ENCODE peak calls at places on chromosomes 3 and 15, in nine cellular contexts. Z is NCI-H1694 treated with DMSO at 0.1 percent for 48 hours; Q is mesothelial cell of epicardium; G is IMR-90; E is body of pancreas; I is H7; M is right cardiac atrium; C is effector memory CD8-positive, alpha-beta T cell; R is cardiac muscle cell. U is an unnamed sample.

GRCh38 chr15:89740137-89740536 is 10.9 kb downstream of the MESP1 start:
- DNase-seq in Z (peak; percentile 63), Q (peak; percentile 69), G (peak; percentile 71), E (peak; percentile 64), I (peak; percentile 86), M (no peak), C (peak; percentile 66), R (peak; percentile 83), U (no peak)

GRCh38 chr15:78811124-78811824 is at the start of gene ADAMTS7:
- DNase-seq in Z (no peak), Q (peak; percentile 86), G (peak; percentile 71), E (peak; percentile 46), I (peak; percentile 100), M (peak; percentile 83), C (peak; percentile 43), R (peak; percentile 88), U (no peak)

GRCh38 chr3:71247948-71248315 is 335.6 kb downstream of the FOXP1 start:
- DNase-seq in Z (no peak), Q (no peak), G (no peak), E (no peak), I (no peak), M (no peak), C (no peak), R (no peak), U (no peak)

GRCh38 chr3:72728958-72729467 is 119.2 kb downstream of the SHQ1 start:
- DNase-seq in Z (no peak), Q (no peak), G (no peak), E (no peak), I (peak; percentile 52), M (no peak), C (no peak), R (no peak), U (no peak)

GRCh38 chr15:89668174-89668573 is 11.0 kb downstream of the PLIN1 start:
- DNase-seq in Z (no peak), Q (no peak), G (no peak), E (no peak), I (no peak), M (no peak), C (no peak), R (no peak), U (no peak)

GRCh38 chr15:42059661-42060476 is 34.5 kb downstream of the PLA2G4D start:
- DNase-seq in Z (peak; percentile 19), Q (peak; percentile 72), G (peak; percentile 21), E (peak; percentile 78), I (peak; percentile 83), M (no peak), C (peak; percentile 66), R (peak; percentile 55), U (no peak)

GRCh38 chr15:63595688-63596087 is 1.5 kb upstream of the FBXL22 start:
- DNase-seq in Z (no peak), Q (no peak), G (no peak), E (no peak), I (no peak), M (no peak), C (no peak), R (no peak), U (peak; percentile 62)

GRCh38 chr15:36988947-36989346 is 111.4 kb downstream of the MEIS2 start:
- DNase-seq in Z (no peak), Q (no peak), G (peak; percentile 15), E (no peak), I (no peak), M (no peak), C (no peak), R (no peak), U (no peak)

GRCh38 chr3:122357828-122358617 is 25.0 kb downstream of the MIX23 start:
- DNase-seq in Z (no peak), Q (no peak), G (peak; percentile 1), E (no peak), I (no peak), M (no peak), C (no peak), R (no peak), U (no peak)

GRCh38 chr15:51737538-51738305 is at the start of gene LYSMD2:
- DNase-seq in Z (peak; percentile 14), Q (peak; percentile 62), G (peak; percentile 36), E (peak; percentile 73), I (peak; percentile 82), M (peak; percentile 86), C (peak; percentile 60), R (peak; percentile 76), U (peak; percentile 94)

GRCh38 chr3:42120866-42121265 is 29.7 kb downstream of the TRAK1 start:
- DNase-seq in Z (no peak), Q (no peak), G (peak; percentile 33), E (no peak), I (no peak), M (no peak), C (no peak), R (no peak), U (no peak)

GRCh38 chr3:185507883-185508282 is 9.0 kb upstream of the TMEM41A start:
- DNase-seq in Z (no peak), Q (no peak), G (no peak), E (no peak), I (no peak), M (no peak), C (no peak), R (no peak), U (no peak)

GRCh38 chr3:32575451-32575850 is 4.8 kb upstream of the DYNC1LI1 start:
- DNase-seq in Z (no peak), Q (no peak), G (peak; percentile 69), E (no peak), I (no peak), M (no peak), C (no peak), R (no peak), U (no peak)

GRCh38 chr15:45027220-45027619 is 4.2 kb downstream of the SORD start:
- DNase-seq in Z (no peak), Q (no peak), G (no peak), E (no peak), I (no peak), M (no peak), C (no peak), R (no peak), U (no peak)

GRCh38 chr3:169311366-169311765 is 352.1 kb downstream of the MECOM start:
- DNase-seq in Z (no peak), Q (no peak), G (no peak), E (no peak), I (no peak), M (no peak), C (no peak), R (peak; percentile 24), U (no peak)

GRCh38 chr15:40785814-40786213 is 16.0 kb downstream of the C15orf62 start:
- DNase-seq in Z (no peak), Q (no peak), G (peak; percentile 17), E (no peak), I (no peak), M (no peak), C (no peak), R (no peak), U (no peak)

GRCh38 chr3:12601072-12601471 is 44.2 kb downstream of the MKRN2 start:
- DNase-seq in Z (no peak), Q (no peak), G (no peak), E (no peak), I (no peak), M (no peak), C (no peak), R (peak; percentile 19), U (no peak)

GRCh38 chr3:113151475-113152031 is 59.8 kb upstream of the BOC start:
- DNase-seq in Z (no peak), Q (no peak), G (no peak), E (no peak), I (no peak), M (no peak), C (no peak), R (no peak), U (no peak)

GRCh38 chr3:193869221-193870201 is 266.4 kb upstream of the HES1 start:
- DNase-seq in Z (no peak), Q (peak; percentile 64), G (peak; percentile 91), E (no peak), I (peak; percentile 82), M (peak; percentile 83), C (no peak), R (peak; percentile 81), U (no peak)

GRCh38 chr15:73391128-73391864 is 22.5 kb upstream of the HCN4 start:
- DNase-seq in Z (no peak), Q (no peak), G (no peak), E (no peak), I (no peak), M (no peak), C (no peak), R (no peak), U (no peak)

GRCh38 chr3:58580826-58581327 is 3.7 kb upstream of the FAM107A start:
- DNase-seq in Z (no peak), Q (no peak), G (no peak), E (no peak), I (peak; percentile 61), M (no peak), C (no peak), R (peak; percentile 36), U (no peak)

GRCh38 chr3:112233083-112233482 is 60.9 kb downstream of the SLC9C1 start:
- DNase-seq in Z (no peak), Q (no peak), G (no peak), E (no peak), I (no peak), M (no peak), C (no peak), R (no peak), U (no peak)

U was measured in esophagus muscularis mucosa.